ENCODE peak calls at places on chromosomes 13 and 19, in six cellular contexts. One of them, this sample, is unnamed. For H3K9me3 and H3K4me1, the result is how much of the 10 kb centered on the place peaks cover.

GRCh38 chr13:91778123-91778522 is 379.7 kb downstream of the GPC5 start:
- DNase-seq in OCI-LY7: no peak
- DNase-seq in cardiac muscle cell: no peak
- DNase-seq in heart left ventricle: no peak
- DNase-seq in fibroblast of lung: no peak
- DNase-seq in SK-N-SH: no peak
- DNase-seq in this sample: no peak

GRCh38 chr13:41746259-41746658 is 214.7 kb downstream of the VWA8 start:
- DNase-seq in OCI-LY7: no peak
- DNase-seq in cardiac muscle cell: no peak
- DNase-seq in heart left ventricle: no peak
- DNase-seq in fibroblast of lung: peak
- DNase-seq in SK-N-SH: no peak
- DNase-seq in this sample: no peak

GRCh38 chr19:17325881-17326594 is 8.6 kb downstream of the ANO8 start:
- DNase-seq in OCI-LY7: no peak
- DNase-seq in cardiac muscle cell: no peak
- DNase-seq in heart left ventricle: no peak
- DNase-seq in fibroblast of lung: peak
- DNase-seq in SK-N-SH: no peak
- DNase-seq in this sample: no peak

GRCh38 chr13:110314516-110315245 is 7.6 kb downstream of the COL4A2 start:
- DNase-seq in OCI-LY7: no peak
- DNase-seq in cardiac muscle cell: peak
- DNase-seq in heart left ventricle: peak
- DNase-seq in fibroblast of lung: no peak
- DNase-seq in SK-N-SH: no peak
- DNase-seq in this sample: no peak

GRCh38 chr19:47419789-47420188 is 462 bp upstream of the MEIS3 start:
- DNase-seq in OCI-LY7: no peak
- DNase-seq in cardiac muscle cell: no peak
- DNase-seq in heart left ventricle: peak
- DNase-seq in fibroblast of lung: no peak
- DNase-seq in SK-N-SH: no peak
- DNase-seq in this sample: no peak

GRCh38 chr19:47056416-47056815 is 8.0 kb upstream of the TMEM160 start:
- DNase-seq in OCI-LY7: no peak
- DNase-seq in cardiac muscle cell: no peak
- DNase-seq in heart left ventricle: no peak
- DNase-seq in fibroblast of lung: no peak
- DNase-seq in SK-N-SH: no peak
- DNase-seq in this sample: no peak

GRCh38 chr19:14821958-14822357 is 13.0 kb downstream of the OR7A5 start:
- DNase-seq in OCI-LY7: no peak
- DNase-seq in cardiac muscle cell: no peak
- DNase-seq in heart left ventricle: no peak
- DNase-seq in fibroblast of lung: no peak
- DNase-seq in SK-N-SH: no peak
- DNase-seq in this sample: no peak

GRCh38 chr19:17777840-17778620 is 16.9 kb upstream of the B3GNT3 start:
- DNase-seq in OCI-LY7: peak
- DNase-seq in cardiac muscle cell: peak
- DNase-seq in heart left ventricle: peak
- DNase-seq in fibroblast of lung: no peak
- DNase-seq in SK-N-SH: peak
- DNase-seq in this sample: peak

GRCh38 chr13:31094331-31095015 is 67.2 kb downstream of the HSPH1 start:
- DNase-seq in OCI-LY7: no peak
- DNase-seq in cardiac muscle cell: no peak
- DNase-seq in heart left ventricle: no peak
- DNase-seq in fibroblast of lung: no peak
- DNase-seq in SK-N-SH: no peak
- DNase-seq in this sample: no peak

GRCh38 chr19:35673121-35673804 is 6.9 kb downstream of the UPK1A start:
- DNase-seq in OCI-LY7: no peak
- DNase-seq in cardiac muscle cell: peak
- DNase-seq in heart left ventricle: no peak
- DNase-seq in fibroblast of lung: peak
- DNase-seq in SK-N-SH: peak
- DNase-seq in this sample: no peak

GRCh38 chr19:46753420-46754155 is 7.3 kb upstream of the STRN4 start:
- DNase-seq in OCI-LY7: peak
- DNase-seq in cardiac muscle cell: peak
- DNase-seq in heart left ventricle: no peak
- DNase-seq in fibroblast of lung: no peak
- DNase-seq in SK-N-SH: peak
- DNase-seq in this sample: peak

GRCh38 chr19:9250630-9251029 is at the start of gene OR7E24:
- DNase-seq in OCI-LY7: no peak
- DNase-seq in cardiac muscle cell: no peak
- DNase-seq in heart left ventricle: no peak
- DNase-seq in fibroblast of lung: no peak
- DNase-seq in SK-N-SH: no peak
- DNase-seq in this sample: no peak

GRCh38 chr19:9251236-9251635 is 506 bp downstream of the OR7E24 start:
- DNase-seq in OCI-LY7: no peak
- DNase-seq in cardiac muscle cell: no peak
- DNase-seq in heart left ventricle: no peak
- DNase-seq in fibroblast of lung: no peak
- DNase-seq in SK-N-SH: no peak
- DNase-seq in this sample: no peak
- H3K9me3 ChIP-seq in OCI-LY7: under half
- H3K9me3 ChIP-seq in cardiac muscle cell: under half
- H3K9me3 ChIP-seq in heart left ventricle: under half
- H3K9me3 ChIP-seq in fibroblast of lung: under half
- H3K9me3 ChIP-seq in SK-N-SH: under half
- H3K9me3 ChIP-seq in this sample: under half

DNA sequence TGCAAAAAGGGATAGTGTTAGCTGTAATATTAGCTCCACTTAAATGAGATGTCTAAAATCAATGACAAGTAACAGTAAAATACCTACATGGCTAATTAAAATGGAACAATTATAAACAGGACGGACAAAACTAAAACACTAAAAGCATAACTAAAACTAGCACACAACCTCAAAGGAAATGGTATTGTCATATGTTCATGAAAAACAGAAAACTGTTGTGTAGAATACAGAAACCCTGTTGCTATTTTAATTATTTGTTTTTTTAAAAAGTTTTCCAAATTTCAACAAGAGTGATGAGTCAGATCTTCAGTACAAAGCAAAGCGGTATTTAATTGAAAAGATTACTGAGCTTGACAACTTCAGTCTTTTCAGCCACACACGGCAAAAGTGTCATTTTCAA is 4.2 kb downstream of the RCBTB2 start:
- DNase-seq in OCI-LY7: no peak
- DNase-seq in cardiac muscle cell: no peak
- DNase-seq in heart left ventricle: no peak
- DNase-seq in fibroblast of lung: no peak
- DNase-seq in SK-N-SH: no peak
- DNase-seq in this sample: no peak
- TF ChIP-seq CTCF in OCI-LY7: no peak
- TF ChIP-seq CTCF in cardiac muscle cell: no peak
- TF ChIP-seq CTCF in heart left ventricle: no peak
- TF ChIP-seq CTCF in fibroblast of lung: no peak
- TF ChIP-seq CTCF in SK-N-SH: no peak
- TF ChIP-seq CTCF in this sample: no peak

GRCh38 chr19:49004133-49004532 is 10.4 kb downstream of the RUVBL2 start:
- DNase-seq in OCI-LY7: no peak
- DNase-seq in cardiac muscle cell: no peak
- DNase-seq in heart left ventricle: no peak
- DNase-seq in fibroblast of lung: no peak
- DNase-seq in SK-N-SH: no peak
- DNase-seq in this sample: no peak
- H3K4me1 ChIP-seq in OCI-LY7: under half
- H3K4me1 ChIP-seq in cardiac muscle cell: under half
- H3K4me1 ChIP-seq in heart left ventricle: under half
- H3K4me1 ChIP-seq in fibroblast of lung: under half
- H3K4me1 ChIP-seq in SK-N-SH: under half
- H3K4me1 ChIP-seq in this sample: under half

GRCh38 chr19:56611288-56611687 is 16.2 kb downstream of the ZNF71 start:
- DNase-seq in OCI-LY7: no peak
- DNase-seq in cardiac muscle cell: no peak
- DNase-seq in heart left ventricle: no peak
- DNase-seq in fibroblast of lung: no peak
- DNase-seq in SK-N-SH: no peak
- DNase-seq in this sample: no peak
- H3K9me3 ChIP-seq in OCI-LY7: under half
- H3K9me3 ChIP-seq in cardiac muscle cell: under half
- H3K9me3 ChIP-seq in heart left ventricle: under half
- H3K9me3 ChIP-seq in fibroblast of lung: under half
- H3K9me3 ChIP-seq in SK-N-SH: under half
- H3K9me3 ChIP-seq in this sample: under half

GRCh38 chr13:48600374-48601364 is 53.1 kb upstream of the CYSLTR2 start:
- DNase-seq in OCI-LY7: no peak
- DNase-seq in cardiac muscle cell: no peak
- DNase-seq in heart left ventricle: no peak
- DNase-seq in fibroblast of lung: peak
- DNase-seq in SK-N-SH: no peak
- DNase-seq in this sample: no peak
- TF ChIP-seq CTCF in OCI-LY7: no peak
- TF ChIP-seq CTCF in cardiac muscle cell: no peak
- TF ChIP-seq CTCF in heart left ventricle: no peak
- TF ChIP-seq CTCF in fibroblast of lung: no peak
- TF ChIP-seq CTCF in SK-N-SH: no peak
- TF ChIP-seq CTCF in this sample: no peak

DNA sequence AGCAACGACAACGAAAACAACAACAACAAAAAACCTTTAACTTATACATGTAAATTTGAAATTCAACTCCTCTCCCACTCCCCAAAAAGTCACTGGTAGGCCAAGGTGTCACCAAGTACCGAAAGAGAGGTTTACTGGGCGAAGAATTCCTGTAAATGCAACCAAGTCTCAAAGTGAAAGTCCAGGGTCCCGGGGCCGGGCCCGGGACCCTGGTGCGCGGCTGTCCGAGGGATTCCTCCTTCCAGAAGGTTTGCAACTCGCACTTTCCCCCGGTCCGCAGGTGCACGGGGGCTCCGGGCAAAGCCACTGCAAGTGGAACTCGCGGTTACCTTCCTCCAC is 1.1 kb downstream of the STK24 start:
- DNase-seq in OCI-LY7: peak
- DNase-seq in cardiac muscle cell: no peak
- DNase-seq in heart left ventricle: no peak
- DNase-seq in fibroblast of lung: no peak
- DNase-seq in SK-N-SH: no peak
- DNase-seq in this sample: no peak
- H3K4me1 ChIP-seq in OCI-LY7: under half
- H3K4me1 ChIP-seq in cardiac muscle cell: under half
- H3K4me1 ChIP-seq in heart left ventricle: half or more
- H3K4me1 ChIP-seq in fibroblast of lung: under half
- H3K4me1 ChIP-seq in SK-N-SH: under half
- H3K4me1 ChIP-seq in this sample: under half

This sample was measured in pancreas.